ENCODE peak calls at places on chromosomes 16 and 17, in nine cellular contexts. O, H, G, P, Z, A, D, L and M are unnamed samples.

GRCh38 chr17:62064029-62064790 is 868 bp downstream of the MED13 start:
- DNase-seq in O (no peak), D (no peak), L (no peak), G (no peak), P (peak; percentile 52), H (no peak), Z (no peak), A (no peak), M (no peak)

GRCh38 chr17:1031711-1032110 is 34.8 kb downstream of the TIMM22 start:
- DNase-seq in L (peak; percentile 69), H (no peak), A (no peak), D (no peak), G (no peak), P (no peak), Z (peak; percentile 57), O (no peak), M (no peak)

GRCh38 chr16:71338632-71339031 is 19.9 kb upstream of the CALB2 start:
- DNase-seq in L (no peak), A (no peak), G (no peak), Z (no peak), O (no peak), P (no peak), D (no peak), H (no peak), M (no peak)

GRCh38 chr16:57017251-57017650 is 27.9 kb downstream of the NLRC5 start:
- DNase-seq in H (no peak), P (no peak), O (no peak), G (no peak), L (no peak), Z (no peak), A (no peak), D (no peak), M (no peak)

GRCh38 chr17:7587831-7588230 is 2.1 kb downstream of the SOX15 start:
- DNase-seq in O (no peak), D (no peak), Z (no peak), P (no peak), L (no peak), A (no peak), G (no peak), H (no peak), M (peak; percentile 33)

GRCh38 chr16:5028950-5029475 is 4.7 kb downstream of the NAGPA start:
- DNase-seq in Z (peak; percentile 4), P (no peak), O (no peak), L (no peak), G (no peak), D (no peak), H (no peak), A (no peak), M (no peak)

GRCh38 chr16:62036101-62036806 is at the start of gene CDH8:
- DNase-seq in Z (no peak), A (no peak), D (no peak), O (no peak), L (no peak), H (peak; percentile 26), G (no peak), P (no peak), M (no peak)

GRCh38 chr17:57948169-57948554 is 7.0 kb downstream of the CUEDC1 start:
- DNase-seq in D (no peak), L (no peak), Z (no peak), O (no peak), A (no peak), P (no peak), G (no peak), H (no peak), M (no peak)

GRCh38 chr16:87780385-87780989 is 14.7 kb upstream of the KLHDC4 start:
- DNase-seq in O (peak; percentile 82), H (no peak), P (peak; percentile 65), G (no peak), D (peak; percentile 35), L (peak; percentile 34), Z (no peak), A (no peak), M (peak; percentile 69)

GRCh38 chr16:67758006-67758405 is 38.9 kb upstream of the GFOD2 start:
- DNase-seq in D (no peak), G (no peak), H (no peak), O (no peak), P (no peak), Z (no peak), L (no peak), A (no peak), M (no peak)